ENCODE peak calls at places on chromosome 7, in five cellular contexts. A is SK-N-SH, K is GM12878, F is HepG2, Q is K562. U is an unnamed sample.
A peak's percentile ranks its signal among the peaks of the same experiment; 100 is the strongest.

GRCh38 chr7:155702616-155703015 is 58.2 kb downstream of the RBM33 start:
- DNase-seq in A (no peak), K (no peak), F (no peak), Q (no peak), U (no peak)

GRCh38 chr7:155190608-155191536 is 106.8 kb upstream of the INSIG1 start:
- DNase-seq in A (peak; percentile 94), K (no peak), F (no peak), Q (peak; percentile 92), U (peak; percentile 88)

GRCh38 chr7:41870017-41870416 is 167.1 kb upstream of the INHBA start:
- DNase-seq in A (no peak), K (no peak), F (no peak), Q (no peak), U (no peak)

GRCh38 chr7:128961030-128961659 is 23.4 kb downstream of the IRF5 start:
- DNase-seq in A (no peak), K (no peak), F (no peak), Q (no peak), U (no peak)

GRCh38 chr7:8113184-8113583 is 144.6 kb downstream of the GLCCI1 start:
- DNase-seq in A (no peak), K (no peak), F (no peak), Q (no peak), U (no peak)

GRCh38 chr7:25482631-25483030 is 254.3 kb upstream of the NPVF start:
- DNase-seq in A (no peak), K (no peak), F (no peak), Q (no peak), U (no peak)

GRCh38 chr7:91772100-91772794 is 108.3 kb downstream of the MTERF1 start:
- DNase-seq in A (no peak), K (no peak), F (no peak), Q (no peak), U (no peak)

GRCh38 chr7:23449941-23450340 is 20.4 kb downstream of the IGF2BP3 start:
- DNase-seq in A (no peak), K (no peak), F (no peak), Q (no peak), U (no peak)

GRCh38 chr7:102236592-102237287 is 49.9 kb upstream of the SH2B2 start:
- DNase-seq in A (peak; percentile 95), K (no peak), F (peak; percentile 46), Q (peak; percentile 85), U (peak; percentile 82)

GRCh38 chr7:43508434-43508833 is 74.5 kb upstream of the STK17A start:
- DNase-seq in A (no peak), K (no peak), F (no peak), Q (no peak), U (no peak)

GRCh38 chr7:141097430-141097829 is 23.6 kb downstream of the TMEM178B start:
- DNase-seq in A (no peak), K (no peak), F (no peak), Q (no peak), U (no peak)

GRCh38 chr7:47795631-47796030 is 152.6 kb downstream of the PKD1L1 start:
- DNase-seq in A (no peak), K (no peak), F (no peak), Q (no peak), U (no peak)

GRCh38 chr7:30276203-30276900 is 8.0 kb upstream of the ZNRF2 start:
- DNase-seq in A (peak; percentile 67), K (no peak), F (peak; percentile 67), Q (no peak), U (peak; percentile 63)

GRCh38 chr7:1444925-1445322 is 14.3 kb downstream of the MICALL2 start:
- DNase-seq in A (no peak), K (no peak), F (no peak), Q (no peak), U (no peak)

GRCh38 chr7:38615665-38616064 is 15.5 kb downstream of the AMPH start:
- DNase-seq in A (no peak), K (no peak), F (no peak), Q (no peak), U (no peak)

GRCh38 chr7:137975223-137975622 is 26.7 kb downstream of the CREB3L2 start:
- DNase-seq in A (no peak), K (no peak), F (no peak), Q (no peak), U (no peak)

GRCh38 chr7:30968747-30969603 is 5.2 kb downstream of the GHRHR start:
- DNase-seq in A (peak; percentile 8), K (no peak), F (no peak), Q (no peak), U (peak; percentile 2)

GRCh38 chr7:124566576-124566975 is 199.0 kb downstream of the GPR37 start:
- DNase-seq in A (no peak), K (no peak), F (no peak), Q (no peak), U (no peak)

GRCh38 chr7:149414745-149415390 is 46.0 kb downstream of the ZNF777 start:
- DNase-seq in A (no peak), K (no peak), F (no peak), Q (no peak), U (no peak)

GRCh38 chr7:139646566-139646965 is 123.1 kb downstream of the CLEC2L start:
- DNase-seq in A (no peak), K (no peak), F (no peak), Q (no peak), U (no peak)

GRCh38 chr7:116583653-116584052 is 58.8 kb downstream of the CAV1 start:
- DNase-seq in A (no peak), K (peak; percentile 75), F (no peak), Q (no peak), U (no peak)

GRCh38 chr7:5507026-5507425 is 83.4 kb upstream of the TNRC18 start:
- DNase-seq in A (peak; percentile 32), K (no peak), F (no peak), Q (no peak), U (no peak)

GRCh38 chr7:115299379-115300038 is 377.6 kb downstream of the MDFIC start:
- DNase-seq in A (no peak), K (no peak), F (no peak), Q (no peak), U (no peak)

GRCh38 chr7:149422914-149423285 is 38.0 kb downstream of the ZNF777 start:
- DNase-seq in A (no peak), K (no peak), F (no peak), Q (no peak), U (no peak)

GRCh38 chr7:78326870-78327269 is 528.3 kb downstream of the PHTF2 start:
- DNase-seq in A (no peak), K (no peak), F (no peak), Q (no peak), U (no peak)

GRCh38 chr7:129522088-129522970 is 20.0 kb downstream of the SMKR1 start:
- DNase-seq in A (no peak), K (no peak), F (no peak), Q (no peak), U (no peak)

GRCh38 chr7:27168265-27168947 is 3.1 kb upstream of the HOXA9 start:
- DNase-seq in A (peak; percentile 55), K (no peak), F (no peak), Q (no peak), U (no peak)

GRCh38 chr7:27165655-27166474 is 528 bp upstream of the HOXA9 start:
- DNase-seq in A (no peak), K (no peak), F (no peak), Q (no peak), U (no peak)

GRCh38 chr7:27166475-27167169 is 1.3 kb upstream of the HOXA9 start:
- DNase-seq in A (no peak), K (no peak), F (no peak), Q (no peak), U (no peak)

GRCh38 chr7:27167916-27168264 is 2.6 kb upstream of the HOXA9 start:
- DNase-seq in A (no peak), K (no peak), F (no peak), Q (no peak), U (no peak)

DNA sequence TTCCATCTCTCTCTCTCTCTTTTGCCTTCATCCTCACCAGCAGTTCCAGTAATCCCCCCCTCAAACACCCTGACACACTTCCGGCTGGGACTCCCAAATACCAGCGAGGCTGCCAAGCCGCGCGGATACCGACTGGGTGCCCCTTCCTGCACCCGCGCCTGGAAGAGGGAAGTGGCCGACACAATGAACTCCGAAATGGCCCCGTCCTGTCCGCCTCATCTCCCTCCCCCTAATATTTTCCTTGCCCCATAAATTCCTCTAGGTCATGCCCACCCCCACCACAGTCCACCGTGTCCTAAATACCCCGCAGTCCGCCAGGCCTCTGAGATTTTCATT is 1.8 kb upstream of the HOXA9 start:
- DNase-seq in A (peak; percentile 45), K (no peak), F (no peak), Q (no peak), U (no peak)
- TF ChIP-seq FOXM1 in A (no peak), K (no peak), F (no peak), Q (no peak), U (no peak)

GRCh38 chr7:39741942-39742623 is 118.7 kb downstream of the RALA start:
- DNase-seq in A (peak; percentile 37), K (no peak), F (no peak), Q (peak; percentile 50), U (peak; percentile 56)
- TF ChIP-seq FOXM1 in A (no peak), K (no peak), F (no peak), Q (no peak), U (no peak)

DNA sequence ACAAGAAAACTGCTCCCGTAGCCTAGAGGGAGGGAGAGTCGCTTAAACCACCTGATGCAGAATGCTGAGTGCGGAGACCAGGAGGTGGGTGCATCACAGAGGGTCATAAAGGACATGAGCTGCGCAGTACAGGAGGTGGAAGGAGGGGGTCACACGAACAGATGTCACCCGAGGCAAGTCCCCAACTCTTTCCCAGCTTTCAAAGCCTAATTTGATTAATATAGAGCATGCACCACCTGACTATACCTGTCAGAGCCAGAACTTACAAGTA is 867 bp upstream of the VOPP1 start:
- DNase-seq in A (no peak), K (no peak), F (no peak), Q (no peak), U (no peak)
- TF ChIP-seq FOXM1 in A (no peak), K (no peak), F (no peak), Q (no peak), U (no peak)

GRCh38 chr7:158648168-158648567 is 56.4 kb downstream of the NCAPG2 start:
- DNase-seq in A (no peak), K (no peak), F (no peak), Q (no peak), U (no peak)

GRCh38 chr7:158651968-158652555 is 52.5 kb downstream of the NCAPG2 start:
- DNase-seq in A (no peak), K (no peak), F (no peak), Q (no peak), U (no peak)

GRCh38 chr7:158649279-158649678 is 55.3 kb downstream of the NCAPG2 start:
- DNase-seq in A (peak; percentile 70), K (no peak), F (peak; percentile 67), Q (peak; percentile 61), U (no peak)

GRCh38 chr7:158648787-158649186 is 55.8 kb downstream of the NCAPG2 start:
- DNase-seq in A (no peak), K (no peak), F (peak; percentile 14), Q (no peak), U (no peak)

GRCh38 chr7:158650821-158651225 is 53.8 kb downstream of the NCAPG2 start:
- DNase-seq in A (no peak), K (no peak), F (no peak), Q (no peak), U (no peak)
- TF ChIP-seq FOXM1 in A (no peak), K (no peak), F (no peak), Q (no peak), U (no peak)